ENCODE peak calls at places on chromosomes 11 and 22, in ten cellular contexts. O, X, W, U, J, P, F, A, I and M are unnamed samples.

GRCh38 chr11:82927264-82927880 is 25.8 kb downstream of the DDIAS start:
- DNase-seq in U (peak; percentile 65), O (no peak), W (peak; percentile 30), A (no peak), P (no peak), X (no peak), I (peak; percentile 64), F (peak; percentile 34), J (peak; percentile 73), M (no peak)

GRCh38 chr11:119728226-119728626 is 774 bp downstream of the NECTIN1 start:
- DNase-seq in F (no peak), P (peak; percentile 25), U (no peak), I (no peak), A (no peak), W (no peak), J (peak; percentile 42), X (no peak), O (no peak), M (no peak)

GRCh38 chr11:46597609-46598219 is 3.9 kb upstream of the AMBRA1 start:
- DNase-seq in F (no peak), J (peak; percentile 18), O (no peak), P (no peak), A (no peak), X (no peak), W (no peak), I (peak; percentile 70), U (no peak), M (no peak)

GRCh38 chr11:15074206-15075161 is 1.1 kb downstream of the CALCB start:
- DNase-seq in A (peak; percentile 77), I (peak; percentile 51), J (peak; percentile 65), F (peak; percentile 83), P (peak; percentile 86), U (peak; percentile 85), O (peak; percentile 26), W (peak; percentile 37), X (peak; percentile 95), M (peak; percentile 94)

GRCh38 chr11:70532728-70533127 is 134.4 kb downstream of the CTTN start:
- DNase-seq in X (no peak), U (no peak), W (no peak), F (no peak), J (no peak), I (peak; percentile 28), A (no peak), P (no peak), O (no peak), M (no peak)

GRCh38 chr11:102592634-102593581 is 32.2 kb downstream of the MMP20 start:
- DNase-seq in P (no peak), O (no peak), J (peak; percentile 40), U (peak; percentile 56), X (no peak), I (peak; percentile 20), W (no peak), F (peak; percentile 64), A (no peak), M (no peak)

GRCh38 chr22:48793949-48794348 is 1033.7 kb downstream of the BRD1 start:
- DNase-seq in A (no peak), U (no peak), X (peak; percentile 45), W (no peak), I (no peak), F (no peak), O (no peak), J (no peak), P (no peak), M (no peak)

GRCh38 chr11:1218788-1219445 is 3.9 kb upstream of the MUC5B start:
- DNase-seq in W (no peak), P (peak; percentile 14), F (no peak), A (no peak), O (no peak), U (no peak), X (no peak), I (no peak), J (no peak), M (no peak)

GRCh38 chr11:65637794-65638317 is at the start of gene SIPA1:
- DNase-seq in A (no peak), U (peak; percentile 91), P (peak; percentile 80), O (peak; percentile 79), F (peak; percentile 73), X (no peak), W (peak; percentile 78), J (peak; percentile 89), I (peak; percentile 93), M (peak; percentile 70)

GRCh38 chr11:65642014-65642671 is 4.2 kb downstream of the SIPA1 start:
- DNase-seq in W (no peak), U (no peak), A (no peak), X (no peak), O (no peak), I (no peak), J (no peak), P (no peak), F (no peak), M (no peak)

GRCh38 chr11:65640483-65641207 is 2.7 kb downstream of the SIPA1 start:
- DNase-seq in X (no peak), F (no peak), P (peak; percentile 62), O (no peak), A (no peak), U (no peak), J (peak; percentile 89), I (no peak), W (no peak), M (no peak)

GRCh38 chr11:65641233-65642013 is 3.5 kb downstream of the SIPA1 start:
- DNase-seq in P (no peak), U (no peak), J (no peak), A (no peak), W (no peak), O (no peak), I (no peak), X (no peak), F (no peak), M (no peak)

GRCh38 chr11:65639623-65640482 is 2.0 kb downstream of the SIPA1 start:
- DNase-seq in I (no peak), J (peak; percentile 94), W (no peak), O (no peak), A (no peak), F (no peak), X (no peak), P (peak; percentile 67), U (no peak), M (no peak)
- TF ChIP-seq POLR2A in I (no peak), J (no peak), W (no peak), O (no peak), A (no peak), F (no peak), X (no peak), P (no peak), U (no peak), M (no peak)

GRCh38 chr11:9005087-9005486 is 1.3 kb upstream of the NRIP3 start:
- DNase-seq in I (no peak), W (no peak), O (no peak), F (no peak), P (no peak), J (peak; percentile 8), U (no peak), A (no peak), X (no peak), M (no peak)
- TF ChIP-seq POLR2A in I (no peak), W (no peak), O (no peak), F (no peak), P (no peak), J (no peak), U (no peak), A (no peak), X (no peak), M (no peak)

GRCh38 chr22:20124083-20124787 is 7.2 kb upstream of the TRMT2A start:
- DNase-seq in J (no peak), F (no peak), O (no peak), W (no peak), U (no peak), A (no peak), X (no peak), I (no peak), P (no peak), M (no peak)

GRCh38 chr22:20125201-20126174 is 6.1 kb upstream of the ZDHHC8 start:
- DNase-seq in P (no peak), J (no peak), A (no peak), X (no peak), F (no peak), W (no peak), I (no peak), O (no peak), U (no peak), M (peak; percentile 77)

GRCh38 chr22:20126284-20127029 is 5.1 kb upstream of the ZDHHC8 start:
- DNase-seq in U (no peak), W (no peak), A (no peak), I (no peak), P (no peak), X (no peak), F (no peak), O (no peak), J (no peak), M (no peak)

GRCh38 chr22:20121856-20122415 is 4.9 kb upstream of the TRMT2A start:
- DNase-seq in P (no peak), I (no peak), F (no peak), A (no peak), U (no peak), X (no peak), W (no peak), J (no peak), O (no peak), M (no peak)

GRCh38 chr22:20123364-20124082 is 6.5 kb upstream of the TRMT2A start:
- DNase-seq in F (no peak), U (no peak), O (no peak), W (no peak), P (no peak), A (no peak), J (no peak), I (no peak), X (no peak), M (no peak)
- TF ChIP-seq POLR2A in F (no peak), U (no peak), O (no peak), W (no peak), P (no peak), A (no peak), J (no peak), I (no peak), X (no peak), M (no peak)

GRCh38 chr22:19775496-19776325 is 15.1 kb downstream of the TBX1 start:
- DNase-seq in J (no peak), U (no peak), O (no peak), A (no peak), P (no peak), W (no peak), X (no peak), I (no peak), F (no peak), M (no peak)

GRCh38 chr22:19776433-19777031 is 16.0 kb downstream of the TBX1 start:
- DNase-seq in P (no peak), F (no peak), W (no peak), A (no peak), I (peak; percentile 19), O (no peak), X (no peak), U (no peak), J (peak; percentile 84), M (no peak)

GRCh38 chr22:19772673-19773469 is 12.3 kb downstream of the TBX1 start:
- DNase-seq in P (no peak), I (no peak), U (no peak), A (no peak), W (no peak), J (peak; percentile 93), X (no peak), O (no peak), F (no peak), M (no peak)

GRCh38 chr22:19773470-19774040 is 13.0 kb downstream of the TBX1 start:
- DNase-seq in X (no peak), J (no peak), F (no peak), U (no peak), I (no peak), W (no peak), P (no peak), O (no peak), A (no peak), M (no peak)

DNA sequence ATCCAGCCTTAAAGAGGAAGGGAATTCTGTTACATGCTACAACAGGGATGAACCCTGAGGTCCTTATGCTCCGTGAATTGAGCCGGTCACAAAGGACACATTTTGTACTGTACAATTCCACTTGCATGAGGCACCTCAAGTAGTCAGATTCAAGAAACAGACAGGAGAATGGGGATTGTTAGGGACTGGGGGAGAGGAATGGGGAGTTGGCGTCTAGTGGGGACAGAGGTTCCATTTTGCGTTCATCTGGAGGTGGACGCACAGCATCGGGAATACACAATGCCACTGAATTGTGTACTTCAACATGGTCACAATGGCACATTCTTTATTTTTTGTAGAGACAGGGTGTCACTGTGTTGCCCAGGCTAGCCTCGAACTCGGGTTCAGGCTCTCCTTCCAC is 14.1 kb downstream of the TBX1 start:
- DNase-seq in I (no peak), P (no peak), O (no peak), W (no peak), U (no peak), J (no peak), X (no peak), A (no peak), F (no peak), M (no peak)
- TF ChIP-seq POLR2A in I (no peak), P (no peak), O (no peak), W (no peak), U (no peak), J (no peak), X (no peak), A (no peak), F (no peak), M (no peak)